ENCODE peak calls at places on chromosomes 11 and 22, in ten cellular contexts. G is ovary, O is HepG2, N is stomach, F is transverse colon, A is A549, L is SK-N-SH, X is K562, B is sigmoid colon, I is tibial nerve. T is an unnamed sample.

GRCh38 chr11:105211806-105212531 is 72.4 kb upstream of the CARD18 start:
- DNase-seq in G (no peak), O (no peak), N (no peak), F (no peak), A (no peak), L (no peak), X (no peak), B (no peak), I (no peak), T (no peak)

GRCh38 chr11:134497586-134497985 is 85.5 kb upstream of the B3GAT1 start:
- DNase-seq in G (no peak), O (no peak), N (peak), F (peak), A (no peak), L (no peak), X (no peak), B (peak), I (no peak), T (no peak)

GRCh38 chr11:93521086-93521485 is 22.1 kb downstream of the SMCO4 start:
- DNase-seq in G (no peak), O (no peak), N (no peak), F (no peak), A (no peak), L (no peak), X (no peak), B (no peak), I (no peak), T (no peak)

GRCh38 chr11:111098091-111098490 is 147.4 kb upstream of the POU2AF2 start:
- DNase-seq in G (no peak), O (no peak), N (no peak), F (no peak), A (no peak), L (no peak), X (no peak), B (no peak), I (no peak), T (no peak)

GRCh38 chr11:10302744-10303557 is 1.9 kb upstream of the ADM start:
- DNase-seq in G (peak), O (peak), N (peak), F (peak), A (peak), L (peak), X (peak), B (peak), I (peak), T (peak)

GRCh38 chr11:95883381-95883780 is 40.5 kb downstream of the MTMR2 start:
- DNase-seq in G (no peak), O (no peak), N (no peak), F (no peak), A (no peak), L (no peak), X (no peak), B (no peak), I (no peak), T (no peak)

GRCh38 chr11:70894566-70894965 is 357.8 kb downstream of the SHANK2 start:
- DNase-seq in G (no peak), O (no peak), N (no peak), F (no peak), A (no peak), L (no peak), X (no peak), B (no peak), I (no peak), T (no peak)

GRCh38 chr11:76337918-76338317 is 43.0 kb downstream of the THAP12 start:
- DNase-seq in G (no peak), O (no peak), N (no peak), F (no peak), A (no peak), L (no peak), X (no peak), B (no peak), I (no peak), T (no peak)

GRCh38 chr11:7592706-7593105 is 78.9 kb downstream of the PPFIBP2 start:
- DNase-seq in G (no peak), O (no peak), N (peak), F (no peak), A (no peak), L (no peak), X (no peak), B (no peak), I (no peak), T (no peak)

GRCh38 chr22:46679711-46680269 is 58.3 kb downstream of the CERK start:
- DNase-seq in G (no peak), O (no peak), N (no peak), F (no peak), A (no peak), L (no peak), X (no peak), B (no peak), I (no peak), T (no peak)

GRCh38 chr11:37506516-37506915 is 908.5 kb upstream of the RAG2 start:
- DNase-seq in G (no peak), O (no peak), N (no peak), F (no peak), A (no peak), L (no peak), X (no peak), B (no peak), I (no peak), T (no peak)

GRCh38 chr11:108518581-108518980 is 20.4 kb upstream of the POGLUT3 start:
- DNase-seq in G (no peak), O (no peak), N (no peak), F (no peak), A (no peak), L (no peak), X (no peak), B (no peak), I (no peak), T (no peak)

GRCh38 chr11:10703544-10703943 is 10.0 kb upstream of the IRAG1 start:
- DNase-seq in G (no peak), O (no peak), N (no peak), F (no peak), A (no peak), L (no peak), X (no peak), B (no peak), I (no peak), T (no peak)

GRCh38 chr11:112221263-112221835 is 4.9 kb upstream of the PTS start:
- DNase-seq in G (no peak), O (no peak), N (peak), F (no peak), A (no peak), L (no peak), X (no peak), B (no peak), I (no peak), T (no peak)

GRCh38 chr11:128421577-128421976 is 165.8 kb downstream of the ETS1 start:
- DNase-seq in G (no peak), O (no peak), N (no peak), F (no peak), A (no peak), L (peak), X (no peak), B (no peak), I (no peak), T (no peak)

GRCh38 chr22:42883970-42884369 is 26.9 kb upstream of the ARFGAP3 start:
- DNase-seq in G (no peak), O (no peak), N (no peak), F (no peak), A (no peak), L (no peak), X (no peak), B (no peak), I (no peak), T (no peak)

GRCh38 chr11:134358165-134358852 is 26.5 kb downstream of the GLB1L2 start:
- DNase-seq in G (no peak), O (no peak), N (no peak), F (no peak), A (no peak), L (no peak), X (no peak), B (peak), I (no peak), T (no peak)

GRCh38 chr22:36977401-36977861 is 41.8 kb downstream of the TST start:
- DNase-seq in G (peak), O (peak), N (peak), F (peak), A (peak), L (peak), X (peak), B (peak), I (peak), T (peak)

GRCh38 chr22:37229012-37229804 is 14.9 kb downstream of the RAC2 start:
- DNase-seq in G (no peak), O (no peak), N (no peak), F (no peak), A (peak), L (peak), X (peak), B (no peak), I (no peak), T (no peak)

GRCh38 chr11:129643031-129643721 is 172.5 kb upstream of the TMEM45B start:
- DNase-seq in G (no peak), O (no peak), N (no peak), F (no peak), A (peak), L (no peak), X (no peak), B (no peak), I (no peak), T (no peak)

GRCh38 chr22:29204617-29205183 is 996 bp upstream of the EMID1 start:
- DNase-seq in G (no peak), O (no peak), N (no peak), F (no peak), A (no peak), L (peak), X (peak), B (no peak), I (no peak), T (no peak)

GRCh38 chr11:94128171-94128745 is 383 bp upstream of the PANX1 start:
- DNase-seq in G (no peak), O (no peak), N (peak), F (peak), A (no peak), L (peak), X (no peak), B (peak), I (no peak), T (no peak)

GRCh38 chr11:131408011-131408640 is 37.7 kb downstream of the NTM start:
- DNase-seq in G (no peak), O (peak), N (peak), F (no peak), A (peak), L (peak), X (no peak), B (no peak), I (no peak), T (peak)

GRCh38 chr11:38723361-38723760 is 2125.3 kb upstream of the RAG2 start:
- DNase-seq in G (no peak), O (no peak), N (no peak), F (no peak), A (no peak), L (no peak), X (no peak), B (no peak), I (no peak), T (no peak)

GRCh38 chr11:122145715-122146274 is 29.8 kb upstream of the BLID start:
- DNase-seq in G (no peak), O (no peak), N (no peak), F (no peak), A (no peak), L (no peak), X (no peak), B (no peak), I (no peak), T (no peak)

GRCh38 chr11:119691020-119691666 is 37.9 kb downstream of the NECTIN1 start:
- DNase-seq in G (no peak), O (no peak), N (no peak), F (no peak), A (no peak), L (no peak), X (peak), B (no peak), I (no peak), T (no peak)

GRCh38 chr11:2525941-2526807 is 81.4 kb downstream of the KCNQ1 start:
- DNase-seq in G (peak), O (no peak), N (peak), F (peak), A (no peak), L (no peak), X (no peak), B (peak), I (peak), T (no peak)

GRCh38 chr11:44505591-44506054 is 59.8 kb upstream of the CD82 start:
- DNase-seq in G (no peak), O (no peak), N (no peak), F (no peak), A (no peak), L (no peak), X (no peak), B (no peak), I (no peak), T (no peak)

GRCh38 chr11:28243596-28243995 is 135.4 kb downstream of the METTL15 start:
- DNase-seq in G (no peak), O (no peak), N (no peak), F (no peak), A (no peak), L (no peak), X (no peak), B (no peak), I (no peak), T (no peak)

GRCh38 chr11:355581-356458 is 13.5 kb upstream of the B4GALNT4 start:
- DNase-seq in G (peak), O (peak), N (peak), F (peak), A (peak), L (peak), X (peak), B (peak), I (peak), T (peak)

GRCh38 chr11:3799883-3800282 is 2.5 kb upstream of the NUP98 start:
- DNase-seq in G (no peak), O (no peak), N (no peak), F (no peak), A (no peak), L (no peak), X (no peak), B (no peak), I (no peak), T (no peak)

GRCh38 chr11:43067681-43068080 is 244.1 kb upstream of the API5 start:
- DNase-seq in G (no peak), O (no peak), N (no peak), F (no peak), A (no peak), L (no peak), X (no peak), B (no peak), I (no peak), T (no peak)

DNA sequence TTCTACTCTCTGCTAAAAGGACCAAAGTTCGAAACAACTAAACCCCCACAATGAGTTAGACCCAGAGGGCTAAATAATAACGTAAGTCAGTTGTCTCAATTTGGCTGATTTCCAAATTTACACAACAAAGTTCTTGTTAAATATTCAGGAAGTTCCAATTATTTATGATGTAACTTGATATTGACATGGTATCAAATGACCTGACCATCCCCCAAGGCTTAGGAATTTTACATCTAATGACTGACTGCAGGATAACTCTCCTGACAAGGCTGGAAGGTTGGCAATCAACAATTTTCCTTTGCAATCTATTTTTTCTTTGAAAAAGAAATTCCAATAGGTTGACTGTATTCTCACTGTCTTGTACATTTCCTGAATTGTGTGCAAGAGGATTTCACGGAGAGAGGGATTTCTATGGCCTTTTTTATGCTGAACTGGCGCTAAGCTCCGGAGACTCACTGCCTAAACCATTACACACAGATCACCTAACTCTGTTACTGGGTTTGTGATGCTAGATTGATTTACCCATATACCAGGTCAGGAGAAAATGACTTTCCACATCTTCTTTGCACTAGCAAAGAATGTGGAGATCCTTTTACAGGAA is 9.6 kb upstream of the CDON start:
- DNase-seq in G (no peak), O (peak), N (no peak), F (no peak), A (no peak), L (no peak), X (no peak), B (no peak), I (no peak), T (no peak)
- TF ChIP-seq EP300 in G (no peak), O (no peak), N (no peak), F (no peak), A (no peak), L (no peak), X (no peak), B (no peak), I (no peak), T (no peak)

GRCh38 chr11:67382481-67383136 is 9.2 kb upstream of the RAD9A start:
- DNase-seq in G (peak), O (peak), N (peak), F (peak), A (peak), L (peak), X (peak), B (peak), I (peak), T (no peak)
- TF ChIP-seq EP300 in G (no peak), O (no peak), N (no peak), F (no peak), A (no peak), L (no peak), X (peak), B (no peak), I (no peak), T (no peak)

GRCh38 chr11:8756201-8756600 is 73.6 kb downstream of the RPL27A start:
- DNase-seq in G (no peak), O (no peak), N (no peak), F (no peak), A (no peak), L (no peak), X (no peak), B (peak), I (no peak), T (no peak)

GRCh38 chr11:8757533-8757932 is 74.9 kb downstream of the RPL27A start:
- DNase-seq in G (no peak), O (no peak), N (no peak), F (no peak), A (no peak), L (no peak), X (no peak), B (peak), I (no peak), T (no peak)

GRCh38 chr11:8757047-8757446 is 74.5 kb downstream of the RPL27A start:
- DNase-seq in G (no peak), O (peak), N (no peak), F (no peak), A (no peak), L (no peak), X (no peak), B (peak), I (no peak), T (no peak)

GRCh38 chr11:8758619-8759169 is 76.1 kb downstream of the RPL27A start:
- DNase-seq in G (no peak), O (no peak), N (no peak), F (no peak), A (no peak), L (no peak), X (no peak), B (peak), I (no peak), T (no peak)

DNA sequence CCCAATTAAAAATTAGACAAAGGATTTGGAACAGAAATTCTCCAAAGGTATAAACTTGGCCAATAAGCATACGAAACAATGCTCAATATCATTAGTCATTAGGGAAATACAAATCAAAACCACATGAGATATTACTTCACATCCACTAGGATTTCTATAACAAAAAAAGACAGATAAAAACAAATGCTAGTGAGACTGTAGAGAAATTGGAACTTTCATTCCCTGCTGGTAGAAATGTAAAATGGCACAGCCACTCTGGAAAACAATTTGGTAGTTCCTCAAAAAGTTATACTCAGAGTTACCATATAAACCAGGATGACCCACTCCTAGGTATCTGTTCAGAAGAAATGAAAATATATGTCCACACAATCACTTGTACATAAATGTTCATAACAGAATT is 71.6 kb downstream of the RPL27A start:
- DNase-seq in G (no peak), O (no peak), N (no peak), F (no peak), A (no peak), L (no peak), X (no peak), B (no peak), I (no peak), T (no peak)
- TF ChIP-seq EP300 in G (no peak), O (no peak), N (no peak), F (no peak), A (no peak), L (no peak), X (no peak), B (no peak), I (no peak), T (no peak)

GRCh38 chr22:22882033-22882717 is 5.4 kb upstream of the IGLL5 start:
- DNase-seq in G (no peak), O (no peak), N (no peak), F (peak), A (no peak), L (no peak), X (peak), B (no peak), I (no peak), T (no peak)

GRCh38 chr22:22886546-22886945 is 1.1 kb upstream of the IGLL5 start:
- DNase-seq in G (no peak), O (no peak), N (no peak), F (no peak), A (no peak), L (no peak), X (peak), B (no peak), I (no peak), T (no peak)

GRCh38 chr22:22884888-22885840 is 2.5 kb upstream of the IGLL5 start:
- DNase-seq in G (no peak), O (no peak), N (no peak), F (peak), A (no peak), L (no peak), X (peak), B (no peak), I (no peak), T (no peak)

GRCh38 chr22:22883090-22883727 is 4.4 kb upstream of the IGLL5 start:
- DNase-seq in G (no peak), O (no peak), N (no peak), F (no peak), A (no peak), L (no peak), X (peak), B (no peak), I (no peak), T (no peak)

DNA sequence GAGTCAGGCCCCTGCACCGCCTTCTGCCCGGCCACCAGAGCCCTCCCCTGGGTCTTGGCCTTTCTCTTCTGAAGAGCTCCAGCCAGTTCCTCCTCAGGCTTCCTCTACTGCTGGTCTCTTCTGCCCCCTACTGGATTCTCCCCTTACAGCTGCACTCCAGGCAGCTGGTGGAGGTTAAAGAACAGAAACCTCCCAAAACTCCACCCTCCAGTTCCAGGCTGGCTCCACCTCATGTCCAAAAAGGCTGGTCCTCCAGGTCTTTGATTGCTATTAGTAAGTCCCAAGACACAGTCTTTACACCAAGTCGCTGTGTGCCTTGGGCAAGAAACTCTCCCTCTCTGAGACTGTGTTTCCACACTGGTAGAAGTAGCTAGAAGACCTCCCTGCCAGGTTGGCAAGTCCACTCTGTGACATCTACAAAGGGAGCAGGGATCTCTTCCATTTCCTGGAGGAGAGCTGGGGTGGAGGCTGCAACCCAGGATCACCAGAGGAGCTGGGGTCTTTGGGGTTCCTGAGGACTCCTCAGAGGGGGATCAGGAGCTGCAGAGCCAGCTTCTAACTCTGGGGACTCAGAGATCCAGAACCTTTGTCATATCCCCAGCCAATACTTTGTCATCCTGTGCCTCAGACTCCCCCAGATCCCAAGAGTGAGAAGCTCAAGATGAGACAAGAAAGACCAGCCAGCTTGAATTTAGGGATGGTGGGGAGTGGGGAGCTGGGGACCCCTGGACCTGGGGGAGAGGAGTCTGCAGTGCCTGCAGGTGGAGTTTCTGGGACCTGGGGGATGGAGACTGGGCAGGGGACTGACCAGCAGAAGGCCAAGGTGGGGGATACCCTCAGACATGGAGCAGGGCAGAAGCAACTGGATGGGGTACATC is 3.4 kb upstream of the IGLL5 start:
- DNase-seq in G (no peak), O (peak), N (peak), F (peak), A (peak), L (peak), X (peak), B (no peak), I (peak), T (no peak)
- TF ChIP-seq EP300 in G (no peak), O (no peak), N (no peak), F (no peak), A (no peak), L (no peak), X (no peak), B (no peak), I (no peak), T (no peak)

GRCh38 chr22:45475876-45476514 is 26.7 kb upstream of the FBLN1 start:
- DNase-seq in G (no peak), O (no peak), N (no peak), F (no peak), A (no peak), L (no peak), X (no peak), B (no peak), I (peak), T (no peak)
- TF ChIP-seq EP300 in G (no peak), O (no peak), N (no peak), F (no peak), A (no peak), L (no peak), X (no peak), B (no peak), I (no peak), T (no peak)

T was measured in H1.